ENCODE peak calls at places on chromosomes 4 and X, in seven cellular contexts. One of them, this sample, is unnamed.
A peak's percentile ranks its signal among the peaks of the same experiment; 100 is the strongest.

GRCh38 chr4:76821661-76822060 is 76.3 kb downstream of the SOWAHB start:
- DNase-seq in HT1080: no peak
- DNase-seq in effector CD8-positive, alpha-beta T cell: no peak
- DNase-seq in brain pericyte: no peak
- DNase-seq in pancreas: no peak
- DNase-seq in psoas muscle: no peak
- DNase-seq in left lobe of liver: no peak
- DNase-seq in this sample: peak; percentile 65

GRCh38 chr4:185112104-185112503 is 31.0 kb upstream of the SLC25A4 start:
- DNase-seq in HT1080: peak; percentile 99
- DNase-seq in effector CD8-positive, alpha-beta T cell: no peak
- DNase-seq in brain pericyte: peak; percentile 80
- DNase-seq in pancreas: peak; percentile 74
- DNase-seq in psoas muscle: no peak
- DNase-seq in left lobe of liver: no peak
- DNase-seq in this sample: peak; percentile 88

GRCh38 chrX:25019707-25020390 is 4.1 kb upstream of the ARX start:
- DNase-seq in HT1080: no peak
- DNase-seq in effector CD8-positive, alpha-beta T cell: no peak
- DNase-seq in brain pericyte: no peak
- DNase-seq in pancreas: no peak
- DNase-seq in psoas muscle: no peak
- DNase-seq in left lobe of liver: no peak
- DNase-seq in this sample: no peak

GRCh38 chr4:82614868-82615449 is 53.2 kb upstream of the TMEM150C start:
- DNase-seq in HT1080: no peak
- DNase-seq in effector CD8-positive, alpha-beta T cell: no peak
- DNase-seq in brain pericyte: no peak
- DNase-seq in pancreas: no peak
- DNase-seq in psoas muscle: no peak
- DNase-seq in left lobe of liver: no peak
- DNase-seq in this sample: no peak

GRCh38 chr4:66794635-66795034 is 750.7 kb downstream of the CENPC start:
- DNase-seq in HT1080: no peak
- DNase-seq in effector CD8-positive, alpha-beta T cell: no peak
- DNase-seq in brain pericyte: no peak
- DNase-seq in pancreas: no peak
- DNase-seq in psoas muscle: no peak
- DNase-seq in left lobe of liver: no peak
- DNase-seq in this sample: no peak

GRCh38 chrX:1165535-1166196 is 46.8 kb downstream of the CRLF2 start:
- DNase-seq in HT1080: peak; percentile 13
- DNase-seq in effector CD8-positive, alpha-beta T cell: no peak
- DNase-seq in brain pericyte: no peak
- DNase-seq in pancreas: no peak
- DNase-seq in psoas muscle: no peak
- DNase-seq in left lobe of liver: no peak
- DNase-seq in this sample: no peak

GRCh38 chr4:99221980-99222379 is 2.9 kb upstream of the ADH6 start:
- DNase-seq in HT1080: no peak
- DNase-seq in effector CD8-positive, alpha-beta T cell: no peak
- DNase-seq in brain pericyte: no peak
- DNase-seq in pancreas: no peak
- DNase-seq in psoas muscle: no peak
- DNase-seq in left lobe of liver: no peak
- DNase-seq in this sample: peak; percentile 14

GRCh38 chr4:88341227-88342192 is 37.1 kb upstream of the HERC6 start:
- DNase-seq in HT1080: peak; percentile 91
- DNase-seq in effector CD8-positive, alpha-beta T cell: no peak
- DNase-seq in brain pericyte: peak; percentile 87
- DNase-seq in pancreas: peak; percentile 10
- DNase-seq in psoas muscle: no peak
- DNase-seq in left lobe of liver: no peak
- DNase-seq in this sample: peak; percentile 96

GRCh38 chrX:129717902-129718301 is 20.9 kb upstream of the XPNPEP2 start:
- DNase-seq in HT1080: peak; percentile 67
- DNase-seq in effector CD8-positive, alpha-beta T cell: no peak
- DNase-seq in brain pericyte: no peak
- DNase-seq in pancreas: no peak
- DNase-seq in psoas muscle: no peak
- DNase-seq in left lobe of liver: no peak
- DNase-seq in this sample: peak; percentile 74

GRCh38 chr4:8906991-8907595 is 35.5 kb upstream of the HMX1 start:
- DNase-seq in HT1080: no peak
- DNase-seq in effector CD8-positive, alpha-beta T cell: no peak
- DNase-seq in brain pericyte: no peak
- DNase-seq in pancreas: no peak
- DNase-seq in psoas muscle: no peak
- DNase-seq in left lobe of liver: no peak
- DNase-seq in this sample: no peak

GRCh38 chr4:22850630-22851029 is 157.9 kb downstream of the GBA3 start:
- DNase-seq in HT1080: no peak
- DNase-seq in effector CD8-positive, alpha-beta T cell: no peak
- DNase-seq in brain pericyte: no peak
- DNase-seq in pancreas: no peak
- DNase-seq in psoas muscle: no peak
- DNase-seq in left lobe of liver: no peak
- DNase-seq in this sample: no peak

GRCh38 chrX:3449287-3449686 is 102.8 kb upstream of the MXRA5 start:
- DNase-seq in HT1080: no peak
- DNase-seq in effector CD8-positive, alpha-beta T cell: no peak
- DNase-seq in brain pericyte: no peak
- DNase-seq in pancreas: no peak
- DNase-seq in psoas muscle: no peak
- DNase-seq in left lobe of liver: no peak
- DNase-seq in this sample: no peak

GRCh38 chr4:16745009-16745408 is 153.4 kb downstream of the LDB2 start:
- DNase-seq in HT1080: peak; percentile 14
- DNase-seq in effector CD8-positive, alpha-beta T cell: no peak
- DNase-seq in brain pericyte: no peak
- DNase-seq in pancreas: no peak
- DNase-seq in psoas muscle: no peak
- DNase-seq in left lobe of liver: no peak
- DNase-seq in this sample: peak; percentile 64

GRCh38 chr4:18106620-18107019 is 85.1 kb upstream of the LCORL start:
- DNase-seq in HT1080: no peak
- DNase-seq in effector CD8-positive, alpha-beta T cell: no peak
- DNase-seq in brain pericyte: no peak
- DNase-seq in pancreas: no peak
- DNase-seq in psoas muscle: no peak
- DNase-seq in left lobe of liver: no peak
- DNase-seq in this sample: no peak

GRCh38 chr4:125115941-125116340 is 198.8 kb upstream of the FAT4 start:
- DNase-seq in HT1080: peak; percentile 55
- DNase-seq in effector CD8-positive, alpha-beta T cell: no peak
- DNase-seq in brain pericyte: no peak
- DNase-seq in pancreas: no peak
- DNase-seq in psoas muscle: no peak
- DNase-seq in left lobe of liver: no peak
- DNase-seq in this sample: no peak

GRCh38 chrX:19107035-19107434 is 15.2 kb downstream of the ADGRG2 start:
- DNase-seq in HT1080: no peak
- DNase-seq in effector CD8-positive, alpha-beta T cell: no peak
- DNase-seq in brain pericyte: no peak
- DNase-seq in pancreas: no peak
- DNase-seq in psoas muscle: no peak
- DNase-seq in left lobe of liver: no peak
- DNase-seq in this sample: no peak

GRCh38 chrX:133297284-133297683 is 79.1 kb upstream of the TFDP3 start:
- DNase-seq in HT1080: peak; percentile 58
- DNase-seq in effector CD8-positive, alpha-beta T cell: no peak
- DNase-seq in brain pericyte: peak; percentile 13
- DNase-seq in pancreas: no peak
- DNase-seq in psoas muscle: no peak
- DNase-seq in left lobe of liver: no peak
- DNase-seq in this sample: peak; percentile 26

GRCh38 chr4:2630556-2631273 is 94.3 kb downstream of the FAM193A start:
- DNase-seq in HT1080: no peak
- DNase-seq in effector CD8-positive, alpha-beta T cell: no peak
- DNase-seq in brain pericyte: no peak
- DNase-seq in pancreas: no peak
- DNase-seq in psoas muscle: no peak
- DNase-seq in left lobe of liver: peak; percentile 42
- DNase-seq in this sample: no peak

GRCh38 chrX:77436682-77437081 is 10.5 kb upstream of the FGF16 start:
- DNase-seq in HT1080: peak; percentile 69
- DNase-seq in effector CD8-positive, alpha-beta T cell: no peak
- DNase-seq in brain pericyte: no peak
- DNase-seq in pancreas: no peak
- DNase-seq in psoas muscle: no peak
- DNase-seq in left lobe of liver: no peak
- DNase-seq in this sample: no peak

GRCh38 chr4:179804440-179804839 is 2362.2 kb upstream of the AGA start:
- DNase-seq in HT1080: peak; percentile 26
- DNase-seq in effector CD8-positive, alpha-beta T cell: no peak
- DNase-seq in brain pericyte: no peak
- DNase-seq in pancreas: no peak
- DNase-seq in psoas muscle: no peak
- DNase-seq in left lobe of liver: no peak
- DNase-seq in this sample: no peak

GRCh38 chr4:27463816-27464215 is 603.2 kb downstream of the STIM2 start:
- DNase-seq in HT1080: peak; percentile 84
- DNase-seq in effector CD8-positive, alpha-beta T cell: no peak
- DNase-seq in brain pericyte: no peak
- DNase-seq in pancreas: no peak
- DNase-seq in psoas muscle: no peak
- DNase-seq in left lobe of liver: no peak
- DNase-seq in this sample: peak; percentile 37

GRCh38 chr4:578451-579443 is 2.7 kb upstream of the TMEM271 start:
- DNase-seq in HT1080: no peak
- DNase-seq in effector CD8-positive, alpha-beta T cell: no peak
- DNase-seq in brain pericyte: no peak
- DNase-seq in pancreas: no peak
- DNase-seq in psoas muscle: no peak
- DNase-seq in left lobe of liver: peak; percentile 30
- DNase-seq in this sample: no peak

GRCh38 chr4:68375667-68376559 is 26.0 kb upstream of the YTHDC1 start:
- DNase-seq in HT1080: peak; percentile 65
- DNase-seq in effector CD8-positive, alpha-beta T cell: peak; percentile 14
- DNase-seq in brain pericyte: peak; percentile 5
- DNase-seq in pancreas: peak; percentile 31
- DNase-seq in psoas muscle: no peak
- DNase-seq in left lobe of liver: peak; percentile 46
- DNase-seq in this sample: peak; percentile 16

GRCh38 chrX:116417968-116418367 is 18.4 kb upstream of the SLC6A14 start:
- DNase-seq in HT1080: no peak
- DNase-seq in effector CD8-positive, alpha-beta T cell: no peak
- DNase-seq in brain pericyte: no peak
- DNase-seq in pancreas: no peak
- DNase-seq in psoas muscle: no peak
- DNase-seq in left lobe of liver: no peak
- DNase-seq in this sample: no peak

GRCh38 chr4:39042365-39042764 is 10.2 kb upstream of the TMEM156 start:
- DNase-seq in HT1080: no peak
- DNase-seq in effector CD8-positive, alpha-beta T cell: no peak
- DNase-seq in brain pericyte: no peak
- DNase-seq in pancreas: no peak
- DNase-seq in psoas muscle: no peak
- DNase-seq in left lobe of liver: no peak
- DNase-seq in this sample: no peak

GRCh38 chr4:6355052-6355451 is 85.4 kb downstream of the WFS1 start:
- DNase-seq in HT1080: no peak
- DNase-seq in effector CD8-positive, alpha-beta T cell: no peak
- DNase-seq in brain pericyte: no peak
- DNase-seq in pancreas: no peak
- DNase-seq in psoas muscle: no peak
- DNase-seq in left lobe of liver: no peak
- DNase-seq in this sample: no peak

GRCh38 chr4:113057891-113058290 is 8.4 kb downstream of the ANK2 start:
- DNase-seq in HT1080: peak; percentile 88
- DNase-seq in effector CD8-positive, alpha-beta T cell: no peak
- DNase-seq in brain pericyte: no peak
- DNase-seq in pancreas: no peak
- DNase-seq in psoas muscle: no peak
- DNase-seq in left lobe of liver: no peak
- DNase-seq in this sample: peak; percentile 45

GRCh38 chr4:165331316-165331715 is 3.8 kb downstream of the MSMO1 start:
- DNase-seq in HT1080: peak; percentile 39
- DNase-seq in effector CD8-positive, alpha-beta T cell: no peak
- DNase-seq in brain pericyte: no peak
- DNase-seq in pancreas: no peak
- DNase-seq in psoas muscle: no peak
- DNase-seq in left lobe of liver: no peak
- DNase-seq in this sample: no peak

GRCh38 chr4:106569151-106570029 is 200.8 kb upstream of the GIMD1 start:
- DNase-seq in HT1080: no peak
- DNase-seq in effector CD8-positive, alpha-beta T cell: no peak
- DNase-seq in brain pericyte: no peak
- DNase-seq in pancreas: no peak
- DNase-seq in psoas muscle: peak; percentile 19
- DNase-seq in left lobe of liver: no peak
- DNase-seq in this sample: no peak

GRCh38 chrX:107117993-107118321 is 665 bp downstream of the RBM41 start:
- DNase-seq in HT1080: no peak
- DNase-seq in effector CD8-positive, alpha-beta T cell: no peak
- DNase-seq in brain pericyte: peak; percentile 4
- DNase-seq in pancreas: no peak
- DNase-seq in psoas muscle: no peak
- DNase-seq in left lobe of liver: no peak
- DNase-seq in this sample: no peak

GRCh38 chr4:110442788-110443187 is 33.2 kb upstream of the ENPEP start:
- DNase-seq in HT1080: no peak
- DNase-seq in effector CD8-positive, alpha-beta T cell: no peak
- DNase-seq in brain pericyte: no peak
- DNase-seq in pancreas: no peak
- DNase-seq in psoas muscle: no peak
- DNase-seq in left lobe of liver: no peak
- DNase-seq in this sample: no peak

GRCh38 chr4:123397276-123398150 is 918 bp downstream of the SPRY1 start:
- DNase-seq in HT1080: peak; percentile 13
- DNase-seq in effector CD8-positive, alpha-beta T cell: peak; percentile 32
- DNase-seq in brain pericyte: no peak
- DNase-seq in pancreas: peak; percentile 60
- DNase-seq in psoas muscle: peak; percentile 76
- DNase-seq in left lobe of liver: peak; percentile 66
- DNase-seq in this sample: no peak

GRCh38 chr4:48011722-48012121 is 4.8 kb downstream of the CNGA1 start:
- DNase-seq in HT1080: no peak
- DNase-seq in effector CD8-positive, alpha-beta T cell: no peak
- DNase-seq in brain pericyte: no peak
- DNase-seq in pancreas: no peak
- DNase-seq in psoas muscle: no peak
- DNase-seq in left lobe of liver: no peak
- DNase-seq in this sample: no peak